ENCODE peak calls at places on chromosome 21, in six cellular contexts. J is type B pancreatic cell, A is A172, D is smooth muscle cell of the brain vasculature, V is IMR-90, S is fibroblast of lung. I is an unnamed sample.

GRCh38 chr21:16837319-16837718 is 675.5 kb upstream of the CXADR start:
- DNase-seq in J (no peak), A (no peak), D (no peak), V (peak; percentile 33), S (peak; percentile 61), I (peak; percentile 18)

GRCh38 chr21:45579383-45580180 is 37.3 kb upstream of the SLC19A1 start:
- DNase-seq in J (peak; percentile 65), A (no peak), D (no peak), V (no peak), S (no peak), I (no peak)

GRCh38 chr21:32256226-32256625 is 22.6 kb downstream of the MIS18A start:
- DNase-seq in J (no peak), A (no peak), D (no peak), V (no peak), S (no peak), I (no peak)

GRCh38 chr21:36949171-36950141 is 17.0 kb downstream of the HLCS start:
- DNase-seq in J (no peak), A (no peak), D (no peak), V (no peak), S (no peak), I (peak; percentile 3)

GRCh38 chr21:46099476-46099875 is 1.6 kb downstream of the COL6A2 start:
- DNase-seq in J (no peak), A (no peak), D (no peak), V (peak; percentile 34), S (no peak), I (peak; percentile 52)

GRCh38 chr21:41659791-41660560 is 106.9 kb downstream of the RIPK4 start:
- DNase-seq in J (no peak), A (peak; percentile 92), D (no peak), V (peak; percentile 24), S (peak; percentile 27), I (peak; percentile 81)

GRCh38 chr21:45991606-45992301 is 10.2 kb downstream of the COL6A1 start:
- DNase-seq in J (no peak), A (no peak), D (no peak), V (no peak), S (no peak), I (no peak)

GRCh38 chr21:38985423-38986378 is 180.0 kb downstream of the ETS2 start:
- DNase-seq in J (no peak), A (peak; percentile 75), D (peak; percentile 59), V (peak; percentile 93), S (peak; percentile 91), I (peak; percentile 98)

GRCh38 chr21:18244721-18245486 is at the start of gene CHODL:
- DNase-seq in J (peak; percentile 72), A (no peak), D (no peak), V (no peak), S (peak; percentile 1), I (no peak)

GRCh38 chr21:35216966-35217365 is 167.9 kb upstream of the RUNX1 start:
- DNase-seq in J (no peak), A (no peak), D (no peak), V (no peak), S (no peak), I (no peak)

GRCh38 chr21:45403825-45404725 is 890 bp upstream of the COL18A1 start:
- DNase-seq in J (no peak), A (no peak), D (no peak), V (peak; percentile 31), S (peak; percentile 83), I (peak; percentile 58)

GRCh38 chr21:15686506-15686905 is 43.3 kb upstream of the USP25 start:
- DNase-seq in J (no peak), A (no peak), D (no peak), V (no peak), S (no peak), I (no peak)

GRCh38 chr21:45537111-45537745 is 5.0 kb downstream of the SLC19A1 start:
- DNase-seq in J (peak; percentile 64), A (no peak), D (no peak), V (no peak), S (no peak), I (no peak)

GRCh38 chr21:29390778-29391177 is 92.1 kb downstream of the BACH1 start:
- DNase-seq in J (no peak), A (no peak), D (no peak), V (no peak), S (no peak), I (peak; percentile 32)

GRCh38 chr21:37337179-37337578 is 29.4 kb upstream of the DYRK1A start:
- DNase-seq in J (no peak), A (no peak), D (no peak), V (no peak), S (no peak), I (no peak)

GRCh38 chr21:46193829-46194373 is 9.6 kb upstream of the SPATC1L start:
- DNase-seq in J (peak; percentile 50), A (no peak), D (no peak), V (no peak), S (no peak), I (no peak)

GRCh38 chr21:44050276-44050675 is 38.2 kb downstream of the TRAPPC10 start:
- DNase-seq in J (no peak), A (no peak), D (no peak), V (no peak), S (no peak), I (no peak)

GRCh38 chr21:31923756-31924155 is 50.9 kb downstream of the HUNK start:
- DNase-seq in J (no peak), A (no peak), D (no peak), V (no peak), S (no peak), I (no peak)

GRCh38 chr21:28632718-28633408 is 359.8 kb downstream of the LTN1 start:
- DNase-seq in J (no peak), A (peak; percentile 76), D (no peak), V (peak; percentile 83), S (peak; percentile 75), I (peak; percentile 85)

GRCh38 chr21:45208627-45208951 is 79.1 kb downstream of the POFUT2 start:
- DNase-seq in J (no peak), A (peak; percentile 40), D (no peak), V (peak; percentile 54), S (peak; percentile 57), I (peak; percentile 30)

GRCh38 chr21:37071561-37072238 is 1.2 kb downstream of the PIGP start:
- DNase-seq in J (no peak), A (peak; percentile 61), D (no peak), V (peak; percentile 77), S (peak; percentile 77), I (peak; percentile 92)

GRCh38 chr21:30340714-30341573 is 3.5 kb upstream of the KRTAP27-1 start:
- DNase-seq in J (no peak), A (peak; percentile 25), D (peak; percentile 7), V (peak; percentile 10), S (peak; percentile 5), I (peak; percentile 47)

GRCh38 chr21:20997308-20997632 is 939 bp upstream of the NCAM2 start:
- DNase-seq in J (no peak), A (no peak), D (no peak), V (no peak), S (no peak), I (no peak)

GRCh38 chr21:45403133-45403824 is 1.7 kb upstream of the COL18A1 start:
- DNase-seq in J (no peak), A (no peak), D (no peak), V (no peak), S (no peak), I (no peak)

GRCh38 chr21:45993210-45994085 is 11.9 kb downstream of the COL6A1 start:
- DNase-seq in J (peak; percentile 67), A (no peak), D (no peak), V (no peak), S (no peak), I (peak; percentile 49)

GRCh38 chr21:43287111-43287973 is 118.5 kb downstream of the CRYAA start:
- DNase-seq in J (no peak), A (peak; percentile 46), D (no peak), V (no peak), S (no peak), I (no peak)

GRCh38 chr21:46056450-46056903 is 41.4 kb upstream of the COL6A2 start:
- DNase-seq in J (peak; percentile 68), A (no peak), D (no peak), V (peak; percentile 94), S (peak; percentile 93), I (peak; percentile 97)

GRCh38 chr21:18493420-18493819 is 89.8 kb upstream of the TMPRSS15 start:
- DNase-seq in J (no peak), A (peak; percentile 77), D (no peak), V (no peak), S (peak; percentile 89), I (peak; percentile 14)

GRCh38 chr21:33096426-33096825 is 26.5 kb downstream of the OLIG1 start:
- DNase-seq in J (no peak), A (no peak), D (no peak), V (no peak), S (no peak), I (no peak)

GRCh38 chr21:38310619-38311018 is 53.8 kb downstream of the KCNJ15 start:
- DNase-seq in J (no peak), A (no peak), D (no peak), V (peak; percentile 49), S (peak; percentile 52), I (peak; percentile 95)

I was measured in fibroblast of mammary gland.